ENCODE peak calls at places on chromosomes 2 and 18, in five cellular contexts. One of them, this sample, is unnamed.

GRCh38 chr18:11259421-11259820 is 110.1 kb upstream of the PIEZO2 start:
- DNase-seq in iris pigment epithelial cell: no peak
- DNase-seq in A549: no peak
- DNase-seq in NCI-H1417: no peak
- DNase-seq in NCI-H1092 treated with DMSO at 0.1 percent for 48 hours: no peak
- DNase-seq in this sample: no peak

GRCh38 chr2:49028101-49028500 is 126.2 kb downstream of the FSHR start:
- DNase-seq in iris pigment epithelial cell: no peak
- DNase-seq in A549: no peak
- DNase-seq in NCI-H1417: peak
- DNase-seq in NCI-H1092 treated with DMSO at 0.1 percent for 48 hours: no peak
- DNase-seq in this sample: no peak

GRCh38 chr2:142997254-142997653 is 119.8 kb downstream of the KYNU start:
- DNase-seq in iris pigment epithelial cell: no peak
- DNase-seq in A549: no peak
- DNase-seq in NCI-H1417: no peak
- DNase-seq in NCI-H1092 treated with DMSO at 0.1 percent for 48 hours: no peak
- DNase-seq in this sample: no peak

GRCh38 chr2:139790807-139791206 is 1010.6 kb upstream of the NXPH2 start:
- DNase-seq in iris pigment epithelial cell: peak
- DNase-seq in A549: peak
- DNase-seq in NCI-H1417: peak
- DNase-seq in NCI-H1092 treated with DMSO at 0.1 percent for 48 hours: peak
- DNase-seq in this sample: peak

GRCh38 chr2:128423788-128424165 is 105.1 kb upstream of the HS6ST1 start:
- DNase-seq in iris pigment epithelial cell: no peak
- DNase-seq in A549: no peak
- DNase-seq in NCI-H1417: no peak
- DNase-seq in NCI-H1092 treated with DMSO at 0.1 percent for 48 hours: no peak
- DNase-seq in this sample: no peak

GRCh38 chr18:2687390-2688001 is 32.0 kb downstream of the SMCHD1 start:
- DNase-seq in iris pigment epithelial cell: no peak
- DNase-seq in A549: no peak
- DNase-seq in NCI-H1417: no peak
- DNase-seq in NCI-H1092 treated with DMSO at 0.1 percent for 48 hours: no peak
- DNase-seq in this sample: no peak

GRCh38 chr18:73006331-73006730 is 138.5 kb upstream of the NETO1 start:
- DNase-seq in iris pigment epithelial cell: no peak
- DNase-seq in A549: no peak
- DNase-seq in NCI-H1417: no peak
- DNase-seq in NCI-H1092 treated with DMSO at 0.1 percent for 48 hours: no peak
- DNase-seq in this sample: no peak

GRCh38 chr2:25570161-25570840 is 103.1 kb downstream of the DTNB start:
- DNase-seq in iris pigment epithelial cell: peak
- DNase-seq in A549: no peak
- DNase-seq in NCI-H1417: no peak
- DNase-seq in NCI-H1092 treated with DMSO at 0.1 percent for 48 hours: no peak
- DNase-seq in this sample: no peak

GRCh38 chr2:12733846-12734245 is 17.1 kb downstream of the TRIB2 start:
- DNase-seq in iris pigment epithelial cell: no peak
- DNase-seq in A549: no peak
- DNase-seq in NCI-H1417: no peak
- DNase-seq in NCI-H1092 treated with DMSO at 0.1 percent for 48 hours: no peak
- DNase-seq in this sample: no peak

GRCh38 chr2:224354631-224355211 is 47.2 kb downstream of the FAM124B start:
- DNase-seq in iris pigment epithelial cell: no peak
- DNase-seq in A549: no peak
- DNase-seq in NCI-H1417: no peak
- DNase-seq in NCI-H1092 treated with DMSO at 0.1 percent for 48 hours: no peak
- DNase-seq in this sample: no peak

GRCh38 chr2:48306409-48307284 is 223.3 kb upstream of the STON1 start:
- DNase-seq in iris pigment epithelial cell: peak
- DNase-seq in A549: no peak
- DNase-seq in NCI-H1417: no peak
- DNase-seq in NCI-H1092 treated with DMSO at 0.1 percent for 48 hours: no peak
- DNase-seq in this sample: no peak

GRCh38 chr2:150587547-150588209 is 100.2 kb upstream of the RND3 start:
- DNase-seq in iris pigment epithelial cell: peak
- DNase-seq in A549: no peak
- DNase-seq in NCI-H1417: no peak
- DNase-seq in NCI-H1092 treated with DMSO at 0.1 percent for 48 hours: no peak
- DNase-seq in this sample: no peak

GRCh38 chr2:8135051-8135675 is 546.7 kb upstream of the ID2 start:
- DNase-seq in iris pigment epithelial cell: no peak
- DNase-seq in A549: no peak
- DNase-seq in NCI-H1417: no peak
- DNase-seq in NCI-H1092 treated with DMSO at 0.1 percent for 48 hours: no peak
- DNase-seq in this sample: no peak

GRCh38 chr2:198055726-198056125 is 251.3 kb downstream of the PLCL1 start:
- DNase-seq in iris pigment epithelial cell: no peak
- DNase-seq in A549: no peak
- DNase-seq in NCI-H1417: no peak
- DNase-seq in NCI-H1092 treated with DMSO at 0.1 percent for 48 hours: no peak
- DNase-seq in this sample: no peak

GRCh38 chr2:3447789-3448317 is 68.4 kb downstream of the TRAPPC12 start:
- DNase-seq in iris pigment epithelial cell: no peak
- DNase-seq in A549: no peak
- DNase-seq in NCI-H1417: peak
- DNase-seq in NCI-H1092 treated with DMSO at 0.1 percent for 48 hours: no peak
- DNase-seq in this sample: no peak

GRCh38 chr2:81551040-81551634 is 1246.6 kb upstream of the LRRTM1 start:
- DNase-seq in iris pigment epithelial cell: peak
- DNase-seq in A549: no peak
- DNase-seq in NCI-H1417: no peak
- DNase-seq in NCI-H1092 treated with DMSO at 0.1 percent for 48 hours: no peak
- DNase-seq in this sample: no peak

GRCh38 chr2:62149708-62150107 is 46.2 kb upstream of the B3GNT2 start:
- DNase-seq in iris pigment epithelial cell: peak
- DNase-seq in A549: peak
- DNase-seq in NCI-H1417: no peak
- DNase-seq in NCI-H1092 treated with DMSO at 0.1 percent for 48 hours: no peak
- DNase-seq in this sample: no peak

GRCh38 chr2:120861191-120861575 is 125.5 kb downstream of the GLI2 start:
- DNase-seq in iris pigment epithelial cell: no peak
- DNase-seq in A549: no peak
- DNase-seq in NCI-H1417: no peak
- DNase-seq in NCI-H1092 treated with DMSO at 0.1 percent for 48 hours: no peak
- DNase-seq in this sample: no peak

GRCh38 chr18:62018034-62018760 is 125.4 kb upstream of the RNF152 start:
- DNase-seq in iris pigment epithelial cell: no peak
- DNase-seq in A549: no peak
- DNase-seq in NCI-H1417: no peak
- DNase-seq in NCI-H1092 treated with DMSO at 0.1 percent for 48 hours: no peak
- DNase-seq in this sample: no peak

GRCh38 chr2:67619204-67619603 is 222.1 kb downstream of the ETAA1 start:
- DNase-seq in iris pigment epithelial cell: no peak
- DNase-seq in A549: no peak
- DNase-seq in NCI-H1417: no peak
- DNase-seq in NCI-H1092 treated with DMSO at 0.1 percent for 48 hours: no peak
- DNase-seq in this sample: no peak

GRCh38 chr18:58302811-58303210 is 258.8 kb downstream of the NEDD4L start:
- DNase-seq in iris pigment epithelial cell: no peak
- DNase-seq in A549: no peak
- DNase-seq in NCI-H1417: no peak
- DNase-seq in NCI-H1092 treated with DMSO at 0.1 percent for 48 hours: no peak
- DNase-seq in this sample: no peak

GRCh38 chr2:212646698-212647097 is 108.1 kb upstream of the ERBB4 start:
- DNase-seq in iris pigment epithelial cell: peak
- DNase-seq in A549: no peak
- DNase-seq in NCI-H1417: no peak
- DNase-seq in NCI-H1092 treated with DMSO at 0.1 percent for 48 hours: no peak
- DNase-seq in this sample: no peak

GRCh38 chr2:10079192-10079930 is 850 bp downstream of the CYS1 start:
- DNase-seq in iris pigment epithelial cell: peak
- DNase-seq in A549: peak
- DNase-seq in NCI-H1417: peak
- DNase-seq in NCI-H1092 treated with DMSO at 0.1 percent for 48 hours: no peak
- DNase-seq in this sample: no peak

GRCh38 chr2:38572167-38572566 is 30.6 kb downstream of the HNRNPLL start:
- DNase-seq in iris pigment epithelial cell: peak
- DNase-seq in A549: no peak
- DNase-seq in NCI-H1417: no peak
- DNase-seq in NCI-H1092 treated with DMSO at 0.1 percent for 48 hours: no peak
- DNase-seq in this sample: no peak

GRCh38 chr2:186526281-186526680 is 40.2 kb downstream of the ZC3H15 start:
- DNase-seq in iris pigment epithelial cell: peak
- DNase-seq in A549: no peak
- DNase-seq in NCI-H1417: no peak
- DNase-seq in NCI-H1092 treated with DMSO at 0.1 percent for 48 hours: no peak
- DNase-seq in this sample: no peak

GRCh38 chr2:75512455-75513212 is 48.1 kb downstream of the EVA1A start:
- DNase-seq in iris pigment epithelial cell: no peak
- DNase-seq in A549: no peak
- DNase-seq in NCI-H1417: no peak
- DNase-seq in NCI-H1092 treated with DMSO at 0.1 percent for 48 hours: no peak
- DNase-seq in this sample: no peak

GRCh38 chr2:127358044-127358443 is 29.7 kb downstream of the MAP3K2 start:
- DNase-seq in iris pigment epithelial cell: peak
- DNase-seq in A549: no peak
- DNase-seq in NCI-H1417: no peak
- DNase-seq in NCI-H1092 treated with DMSO at 0.1 percent for 48 hours: no peak
- DNase-seq in this sample: no peak

This sample was measured in NCI-H2227 treated with DMSO at 0.1 percent for 48 hours.